ENCODE peak calls at places on chromosome 17, in eight cellular contexts. One of them, this sample, is unnamed.

GRCh38 chr17:37701424-37702020 is 43.3 kb downstream of the HNF1B start:
- DNase-seq in brain microvascular endothelial cell: no peak
- DNase-seq in GM13977: peak; percentile 68
- DNase-seq in fibroblast of pulmonary artery: peak; percentile 17
- DNase-seq in osteoblast: no peak
- DNase-seq in tibial artery: no peak
- DNase-seq in GM10248: peak; percentile 74
- DNase-seq in MCF 10A: peak; percentile 60
- DNase-seq in this sample: no peak

GRCh38 chr17:45841883-45842525 is 2.7 kb upstream of the SPPL2C start:
- DNase-seq in brain microvascular endothelial cell: no peak
- DNase-seq in GM13977: no peak
- DNase-seq in fibroblast of pulmonary artery: no peak
- DNase-seq in osteoblast: peak; percentile 76
- DNase-seq in MCF 10A: peak; percentile 11
- DNase-seq in GM10248: no peak
- DNase-seq in tibial artery: no peak
- DNase-seq in this sample: no peak

GRCh38 chr17:81388612-81389367 is 6.5 kb upstream of the BAHCC1 start:
- DNase-seq in osteoblast: peak; percentile 86
- DNase-seq in brain microvascular endothelial cell: no peak
- DNase-seq in fibroblast of pulmonary artery: no peak
- DNase-seq in tibial artery: no peak
- DNase-seq in GM10248: no peak
- DNase-seq in MCF 10A: no peak
- DNase-seq in GM13977: no peak
- DNase-seq in this sample: no peak

GRCh38 chr17:59365383-59365981 is 34.0 kb downstream of the YPEL2 start:
- DNase-seq in brain microvascular endothelial cell: no peak
- DNase-seq in MCF 10A: no peak
- DNase-seq in osteoblast: no peak
- DNase-seq in GM10248: peak; percentile 40
- DNase-seq in fibroblast of pulmonary artery: no peak
- DNase-seq in GM13977: no peak
- DNase-seq in tibial artery: peak; percentile 68
- DNase-seq in this sample: no peak

GRCh38 chr17:1055751-1056645 is 59.1 kb downstream of the TIMM22 start:
- DNase-seq in osteoblast: peak; percentile 98
- DNase-seq in tibial artery: no peak
- DNase-seq in GM13977: peak; percentile 83
- DNase-seq in fibroblast of pulmonary artery: peak; percentile 68
- DNase-seq in MCF 10A: peak; percentile 51
- DNase-seq in brain microvascular endothelial cell: peak; percentile 64
- DNase-seq in GM10248: peak; percentile 75
- DNase-seq in this sample: peak; percentile 32

GRCh38 chr17:31900877-31901276 is 631 bp downstream of the UTP6 start:
- DNase-seq in brain microvascular endothelial cell: peak; percentile 25
- DNase-seq in fibroblast of pulmonary artery: peak; percentile 30
- DNase-seq in GM13977: no peak
- DNase-seq in GM10248: no peak
- DNase-seq in tibial artery: no peak
- DNase-seq in osteoblast: peak; percentile 32
- DNase-seq in MCF 10A: peak; percentile 33
- DNase-seq in this sample: no peak

GRCh38 chr17:21177854-21178600 is 35.9 kb downstream of the TMEM11 start:
- DNase-seq in tibial artery: peak; percentile 40
- DNase-seq in GM13977: no peak
- DNase-seq in GM10248: no peak
- DNase-seq in fibroblast of pulmonary artery: no peak
- DNase-seq in brain microvascular endothelial cell: no peak
- DNase-seq in MCF 10A: no peak
- DNase-seq in osteoblast: no peak
- DNase-seq in this sample: no peak

GRCh38 chr17:2239882-2240430 is 63.6 kb downstream of the SMG6 start:
- DNase-seq in MCF 10A: peak; percentile 85
- DNase-seq in GM10248: peak; percentile 71
- DNase-seq in tibial artery: peak; percentile 81
- DNase-seq in brain microvascular endothelial cell: peak; percentile 93
- DNase-seq in fibroblast of pulmonary artery: peak; percentile 89
- DNase-seq in osteoblast: peak; percentile 54
- DNase-seq in GM13977: peak; percentile 69
- DNase-seq in this sample: peak; percentile 83

GRCh38 chr17:81090361-81091133 is 55.6 kb downstream of the BAIAP2 start:
- DNase-seq in brain microvascular endothelial cell: no peak
- DNase-seq in MCF 10A: peak; percentile 62
- DNase-seq in osteoblast: no peak
- DNase-seq in fibroblast of pulmonary artery: peak; percentile 16
- DNase-seq in GM13977: peak; percentile 70
- DNase-seq in tibial artery: peak; percentile 74
- DNase-seq in GM10248: no peak
- DNase-seq in this sample: peak; percentile 52

GRCh38 chr17:2688351-2689342 is 22.9 kb downstream of the CLUH start:
- DNase-seq in brain microvascular endothelial cell: no peak
- DNase-seq in GM10248: peak; percentile 18
- DNase-seq in MCF 10A: no peak
- DNase-seq in osteoblast: peak; percentile 80
- DNase-seq in tibial artery: no peak
- DNase-seq in GM13977: peak; percentile 17
- DNase-seq in fibroblast of pulmonary artery: no peak
- DNase-seq in this sample: peak; percentile 88

GRCh38 chr17:51764387-51764971 is 394.0 kb downstream of the CA10 start:
- DNase-seq in brain microvascular endothelial cell: peak; percentile 35
- DNase-seq in GM10248: peak; percentile 56
- DNase-seq in fibroblast of pulmonary artery: peak; percentile 75
- DNase-seq in MCF 10A: peak; percentile 75
- DNase-seq in osteoblast: peak; percentile 73
- DNase-seq in tibial artery: no peak
- DNase-seq in GM13977: peak; percentile 57
- DNase-seq in this sample: no peak

DNA sequence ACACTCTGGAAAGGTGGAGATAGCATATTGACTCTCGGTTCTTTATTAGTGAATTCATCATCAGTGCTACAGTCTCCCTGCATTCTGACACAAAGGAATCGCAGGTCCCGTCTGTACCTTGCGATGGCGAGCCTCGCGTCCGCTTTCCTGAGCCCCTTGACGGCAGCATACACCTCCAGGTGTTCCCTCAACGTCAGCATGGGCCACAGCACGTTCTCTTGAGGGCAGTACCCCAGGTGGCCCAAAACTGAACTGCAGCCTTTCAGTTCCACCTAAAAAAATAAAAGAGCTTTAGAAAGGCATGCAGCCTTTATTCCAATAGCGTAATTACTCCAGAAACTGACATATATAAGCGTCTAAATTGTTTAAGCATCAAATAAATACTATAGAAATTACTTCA is 24.2 kb upstream of the ABCA9 start:
- DNase-seq in MCF 10A: no peak
- DNase-seq in osteoblast: no peak
- DNase-seq in brain microvascular endothelial cell: no peak
- DNase-seq in tibial artery: no peak
- DNase-seq in fibroblast of pulmonary artery: no peak
- DNase-seq in GM13977: no peak
- DNase-seq in GM10248: no peak
- DNase-seq in this sample: no peak
- TF ChIP-seq CTCF in MCF 10A: no peak
- TF ChIP-seq CTCF in osteoblast: peak; percentile 38
- TF ChIP-seq CTCF in brain microvascular endothelial cell: peak; percentile 67
- TF ChIP-seq CTCF in tibial artery: no peak
- TF ChIP-seq CTCF in fibroblast of pulmonary artery: peak; percentile 40
- TF ChIP-seq CTCF in GM13977: no peak
- TF ChIP-seq CTCF in GM10248: no peak
- TF ChIP-seq CTCF in this sample: no peak

DNA sequence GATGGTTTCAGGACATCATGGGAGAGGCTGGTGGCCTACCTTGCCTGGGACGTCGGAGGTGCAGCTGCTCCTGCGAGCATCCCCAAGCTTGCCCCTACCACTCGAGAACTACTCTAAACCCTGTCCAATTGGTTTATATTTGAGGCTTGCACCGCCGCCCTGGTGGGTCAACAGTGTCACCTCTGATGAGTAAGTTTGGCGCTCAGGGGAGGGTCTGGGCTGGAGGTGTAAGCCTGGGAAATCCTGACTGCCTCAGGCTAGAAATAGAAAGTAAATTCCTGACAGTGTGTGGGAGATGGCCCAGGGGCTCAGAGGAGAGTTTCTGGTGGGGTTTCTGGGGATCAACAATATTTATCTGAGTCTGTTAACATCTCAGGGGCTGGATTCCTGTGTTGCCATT is 48.2 kb downstream of the CCDC42 start:
- DNase-seq in GM13977: no peak
- DNase-seq in tibial artery: peak; percentile 62
- DNase-seq in brain microvascular endothelial cell: no peak
- DNase-seq in osteoblast: peak; percentile 23
- DNase-seq in MCF 10A: no peak
- DNase-seq in GM10248: no peak
- DNase-seq in fibroblast of pulmonary artery: no peak
- DNase-seq in this sample: no peak
- TF ChIP-seq CTCF in GM13977: no peak
- TF ChIP-seq CTCF in tibial artery: no peak
- TF ChIP-seq CTCF in brain microvascular endothelial cell: no peak
- TF ChIP-seq CTCF in osteoblast: no peak
- TF ChIP-seq CTCF in MCF 10A: no peak
- TF ChIP-seq CTCF in GM10248: no peak
- TF ChIP-seq CTCF in fibroblast of pulmonary artery: no peak
- TF ChIP-seq CTCF in this sample: no peak

GRCh38 chr17:44170499-44171201 is at the start of gene ASB16:
- DNase-seq in GM10248: no peak
- DNase-seq in MCF 10A: no peak
- DNase-seq in tibial artery: peak; percentile 76
- DNase-seq in brain microvascular endothelial cell: no peak
- DNase-seq in GM13977: no peak
- DNase-seq in fibroblast of pulmonary artery: no peak
- DNase-seq in osteoblast: peak; percentile 94
- DNase-seq in this sample: peak; percentile 80
- TF ChIP-seq CTCF in GM10248: no peak
- TF ChIP-seq CTCF in MCF 10A: no peak
- TF ChIP-seq CTCF in tibial artery: no peak
- TF ChIP-seq CTCF in brain microvascular endothelial cell: peak; percentile 4
- TF ChIP-seq CTCF in GM13977: no peak
- TF ChIP-seq CTCF in fibroblast of pulmonary artery: no peak
- TF ChIP-seq CTCF in osteoblast: no peak
- TF ChIP-seq CTCF in this sample: peak; percentile 15

DNA sequence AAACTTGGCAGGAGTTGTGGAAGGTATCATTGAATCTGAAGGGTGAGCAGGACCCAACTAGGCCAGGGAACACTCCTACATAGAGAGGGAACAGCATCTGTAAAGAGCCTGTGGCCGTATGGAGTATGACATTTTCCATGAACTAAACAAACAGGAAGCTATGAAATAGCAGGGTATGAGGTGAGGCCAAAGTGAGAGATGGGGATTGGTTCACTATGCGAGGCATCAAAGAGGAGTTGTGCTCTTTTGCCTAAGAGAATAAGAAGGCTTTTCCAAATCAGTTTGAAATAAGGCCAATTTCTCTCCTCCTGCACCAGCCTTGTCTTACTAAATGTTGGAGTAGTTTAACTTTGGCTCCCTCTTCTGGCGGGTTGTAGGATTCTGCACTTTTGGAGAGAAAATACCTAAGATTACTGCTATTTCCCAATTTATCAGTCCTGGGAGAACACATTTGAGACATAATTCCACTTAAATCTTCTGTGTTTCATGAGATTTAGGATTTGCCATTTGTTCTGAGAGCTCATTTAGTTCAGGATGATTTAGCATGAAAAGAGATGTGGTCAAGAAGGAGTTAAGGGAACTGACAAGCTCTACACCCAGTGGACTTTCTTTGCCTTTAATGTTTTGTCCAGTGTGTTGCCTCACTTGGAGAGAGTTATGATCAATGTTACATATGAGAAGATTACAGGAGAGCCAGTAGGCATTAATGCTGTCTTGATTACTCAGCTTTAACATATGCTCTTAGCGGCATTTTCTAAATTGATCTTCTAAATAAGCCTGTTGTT is 55.4 kb downstream of the TNRC6C start:
- DNase-seq in GM13977: peak; percentile 49
- DNase-seq in GM10248: peak; percentile 58
- DNase-seq in fibroblast of pulmonary artery: peak; percentile 89
- DNase-seq in MCF 10A: peak; percentile 81
- DNase-seq in tibial artery: no peak
- DNase-seq in brain microvascular endothelial cell: peak; percentile 65
- DNase-seq in osteoblast: peak; percentile 70
- DNase-seq in this sample: peak; percentile 43
- TF ChIP-seq CTCF in GM13977: peak; percentile 70
- TF ChIP-seq CTCF in GM10248: peak; percentile 70
- TF ChIP-seq CTCF in fibroblast of pulmonary artery: peak; percentile 84
- TF ChIP-seq CTCF in MCF 10A: peak; percentile 86
- TF ChIP-seq CTCF in tibial artery: peak; percentile 86
- TF ChIP-seq CTCF in brain microvascular endothelial cell: peak; percentile 74
- TF ChIP-seq CTCF in osteoblast: peak; percentile 86
- TF ChIP-seq CTCF in this sample: peak; percentile 68

GRCh38 chr17:47918003-47918402 is 22.0 kb downstream of the SP2 start:
- DNase-seq in GM13977: no peak
- DNase-seq in brain microvascular endothelial cell: no peak
- DNase-seq in GM10248: no peak
- DNase-seq in MCF 10A: no peak
- DNase-seq in osteoblast: no peak
- DNase-seq in tibial artery: no peak
- DNase-seq in fibroblast of pulmonary artery: peak; percentile 46
- DNase-seq in this sample: no peak
- TF ChIP-seq CTCF in GM13977: no peak
- TF ChIP-seq CTCF in brain microvascular endothelial cell: no peak
- TF ChIP-seq CTCF in GM10248: no peak
- TF ChIP-seq CTCF in MCF 10A: no peak
- TF ChIP-seq CTCF in osteoblast: no peak
- TF ChIP-seq CTCF in tibial artery: no peak
- TF ChIP-seq CTCF in fibroblast of pulmonary artery: no peak
- TF ChIP-seq CTCF in this sample: no peak

GRCh38 chr17:27323538-27324212 is 29.8 kb downstream of the WSB1 start:
- DNase-seq in fibroblast of pulmonary artery: peak; percentile 91
- DNase-seq in brain microvascular endothelial cell: peak; percentile 17
- DNase-seq in GM10248: no peak
- DNase-seq in osteoblast: no peak
- DNase-seq in tibial artery: peak; percentile 93
- DNase-seq in MCF 10A: peak; percentile 52
- DNase-seq in GM13977: no peak
- DNase-seq in this sample: peak; percentile 65

GRCh38 chr17:27322690-27323508 is 29.0 kb downstream of the WSB1 start:
- DNase-seq in MCF 10A: no peak
- DNase-seq in tibial artery: no peak
- DNase-seq in osteoblast: no peak
- DNase-seq in brain microvascular endothelial cell: no peak
- DNase-seq in GM13977: no peak
- DNase-seq in fibroblast of pulmonary artery: no peak
- DNase-seq in GM10248: no peak
- DNase-seq in this sample: no peak

GRCh38 chr17:27326585-27326984 is 32.7 kb downstream of the WSB1 start:
- DNase-seq in GM10248: no peak
- DNase-seq in brain microvascular endothelial cell: no peak
- DNase-seq in fibroblast of pulmonary artery: no peak
- DNase-seq in osteoblast: no peak
- DNase-seq in GM13977: no peak
- DNase-seq in MCF 10A: no peak
- DNase-seq in tibial artery: no peak
- DNase-seq in this sample: no peak

GRCh38 chr17:27326051-27326450 is 32.1 kb downstream of the WSB1 start:
- DNase-seq in tibial artery: no peak
- DNase-seq in brain microvascular endothelial cell: no peak
- DNase-seq in fibroblast of pulmonary artery: no peak
- DNase-seq in GM10248: no peak
- DNase-seq in osteoblast: no peak
- DNase-seq in GM13977: no peak
- DNase-seq in MCF 10A: no peak
- DNase-seq in this sample: no peak

GRCh38 chr17:27324940-27325339 is 31.0 kb downstream of the WSB1 start:
- DNase-seq in tibial artery: no peak
- DNase-seq in MCF 10A: no peak
- DNase-seq in osteoblast: no peak
- DNase-seq in GM13977: no peak
- DNase-seq in fibroblast of pulmonary artery: no peak
- DNase-seq in brain microvascular endothelial cell: no peak
- DNase-seq in GM10248: no peak
- DNase-seq in this sample: no peak
- TF ChIP-seq CTCF in tibial artery: no peak
- TF ChIP-seq CTCF in MCF 10A: no peak
- TF ChIP-seq CTCF in osteoblast: no peak
- TF ChIP-seq CTCF in GM13977: no peak
- TF ChIP-seq CTCF in fibroblast of pulmonary artery: no peak
- TF ChIP-seq CTCF in brain microvascular endothelial cell: no peak
- TF ChIP-seq CTCF in GM10248: no peak
- TF ChIP-seq CTCF in this sample: no peak